ENCODE peak calls at places on chromosomes 5 and 9, in nine cellular contexts. S is left ventricle myocardium inferior; R is HCT116; T is iris pigment epithelial cell; F is cardiac muscle cell; V is COR-L47; X is caudate nucleus; G is stimulated activated CD4-positive, alpha-beta T cell treated with anti-CD3 and anti-CD28 coated beads, TNF-alpha, amount 100 ng/mL, for 24 hours; N is epithelial cell of esophagus. Y is an unnamed sample.

GRCh38 chr9:108933231-108933630 is 693 bp downstream of the ELP1 start:
- DNase-seq in S (no peak), G (no peak), N (peak), R (no peak), F (peak), V (peak), T (peak), X (no peak), Y (no peak)

GRCh38 chr5:7047862-7048261 is 334.6 kb downstream of the TENT4A start:
- DNase-seq in T (no peak), F (no peak), G (no peak), R (no peak), N (no peak), S (no peak), X (no peak), V (peak), Y (no peak)

GRCh38 chr9:119436261-119436660 is 67.0 kb upstream of the BRINP1 start:
- DNase-seq in T (no peak), G (no peak), R (no peak), N (no peak), S (no peak), X (no peak), F (no peak), V (no peak), Y (no peak)

GRCh38 chr5:95835682-95836405 is 13.3 kb upstream of the GLRX start:
- DNase-seq in R (no peak), G (no peak), X (no peak), N (no peak), S (no peak), F (no peak), V (no peak), T (no peak), Y (peak)

GRCh38 chr9:126507318-126508109 is 106.2 kb upstream of the LMX1B start:
- DNase-seq in S (no peak), G (no peak), V (no peak), X (no peak), T (no peak), R (no peak), F (no peak), N (no peak), Y (no peak)

GRCh38 chr9:73216016-73216415 is 64.4 kb downstream of the ANXA1 start:
- DNase-seq in R (no peak), V (no peak), T (no peak), X (no peak), G (no peak), N (no peak), S (no peak), F (no peak), Y (no peak)

GRCh38 chr9:101455656-101456235 is 20.2 kb upstream of the ALDOB start:
- DNase-seq in X (no peak), F (peak), G (no peak), R (no peak), N (no peak), V (no peak), S (no peak), T (no peak), Y (no peak)

GRCh38 chr9:127935765-127936221 is 1.9 kb downstream of the DPM2 start:
- DNase-seq in X (peak), V (no peak), N (peak), R (no peak), F (no peak), T (peak), G (no peak), S (no peak), Y (no peak)

GRCh38 chr5:112528928-112529327 is 109.9 kb upstream of the EPB41L4A start:
- DNase-seq in F (no peak), N (no peak), G (no peak), X (no peak), S (no peak), R (no peak), V (no peak), T (no peak), Y (no peak)

GRCh38 chr9:137293482-137294090 is 8.5 kb downstream of the NRARP start:
- DNase-seq in G (no peak), N (no peak), S (no peak), X (no peak), F (no peak), T (no peak), V (no peak), R (no peak), Y (no peak)

GRCh38 chr9:38309324-38310195 is 82.9 kb upstream of the ALDH1B1 start:
- DNase-seq in V (no peak), T (peak), N (no peak), R (no peak), F (peak), G (no peak), S (no peak), X (no peak), Y (no peak)

GRCh38 chr5:145887976-145888574 is 15.3 kb upstream of the GRXCR2 start:
- DNase-seq in G (no peak), V (peak), S (no peak), F (peak), N (peak), R (peak), T (peak), X (peak), Y (no peak)

GRCh38 chr9:27499481-27499880 is 24.6 kb upstream of the IFNK start:
- DNase-seq in R (no peak), F (peak), N (peak), S (no peak), G (no peak), T (peak), X (no peak), V (no peak), Y (no peak)

GRCh38 chr5:160439205-160439600 is 17.5 kb downstream of the PTTG1 start:
- DNase-seq in N (peak), S (peak), T (peak), X (peak), F (peak), G (peak), R (peak), V (peak), Y (peak)

GRCh38 chr5:170788626-170789304 is 5.2 kb downstream of the GABRP start:
- DNase-seq in N (no peak), F (no peak), G (no peak), R (no peak), S (no peak), T (no peak), V (peak), X (no peak), Y (no peak)

GRCh38 chr9:86376016-86376415 is 21.8 kb upstream of the TUT7 start:
- DNase-seq in R (no peak), S (no peak), N (no peak), F (no peak), G (no peak), T (no peak), V (no peak), X (no peak), Y (no peak)

Y was measured in effector CD4-positive, alpha-beta T cell.